ENCODE peak calls at places on chromosomes 13 and 19, in eight cellular contexts. O, G, T, N, I, C, A and D are unnamed samples.

GRCh38 chr19:33159893-33160292 is 28.0 kb downstream of the WDR88 start:
- DNase-seq in G (no peak), I (no peak), N (no peak), O (no peak), A (no peak), C (no peak), T (no peak), D (no peak)

GRCh38 chr19:16435238-16435911 is 36.4 kb downstream of the EPS15L1 start:
- DNase-seq in G (peak), T (peak), N (peak), I (peak), C (no peak), A (no peak), O (peak), D (peak)

GRCh38 chr13:45773236-45773635 is 71.1 kb downstream of the CBY2 start:
- DNase-seq in A (peak), G (no peak), T (peak), N (peak), I (no peak), O (no peak), C (no peak), D (no peak)

GRCh38 chr19:29415507-29415906 is 110.3 kb upstream of the VSTM2B start:
- DNase-seq in A (no peak), N (no peak), O (no peak), T (no peak), C (no peak), G (no peak), I (no peak), D (no peak)

GRCh38 chr19:51441410-51442390 is 16.6 kb downstream of the SIGLEC8 start:
- DNase-seq in N (no peak), O (peak), G (no peak), I (no peak), C (peak), T (no peak), A (no peak), D (no peak)

GRCh38 chr19:28887920-28888618 is 324.9 kb downstream of the UQCRFS1 start:
- DNase-seq in G (no peak), N (no peak), A (no peak), C (no peak), I (no peak), O (no peak), T (no peak), D (no peak)

GRCh38 chr19:38917921-38918491 is 6.0 kb upstream of the CCER2 start:
- DNase-seq in I (no peak), T (no peak), O (no peak), G (no peak), C (no peak), N (no peak), A (no peak), D (peak)

GRCh38 chr19:6769006-6769637 is 1.9 kb upstream of the SH2D3A start:
- DNase-seq in N (peak), O (no peak), T (no peak), A (peak), I (no peak), C (no peak), G (no peak), D (no peak)

GRCh38 chr19:2766594-2767372 is 16.3 kb downstream of the SGTA start:
- DNase-seq in N (no peak), A (no peak), I (no peak), G (no peak), T (no peak), C (no peak), O (no peak), D (no peak)

GRCh38 chr13:50676602-50677001 is 166.9 kb downstream of the DLEU7 start:
- DNase-seq in G (no peak), I (no peak), C (no peak), N (peak), T (peak), O (peak), A (no peak), D (peak)

GRCh38 chr13:109231853-109232252 is 554.5 kb downstream of the IRS2 start:
- DNase-seq in G (no peak), N (no peak), A (no peak), C (no peak), T (no peak), O (no peak), I (no peak), D (no peak)

GRCh38 chr13:41513600-41513999 is 56.2 kb downstream of the RGCC start:
- DNase-seq in I (no peak), T (no peak), O (no peak), A (no peak), C (no peak), G (no peak), N (no peak), D (no peak)

GRCh38 chr13:97798171-97798821 is 155.2 kb upstream of the IPO5 start:
- DNase-seq in G (no peak), I (no peak), O (no peak), N (no peak), C (no peak), A (no peak), T (no peak), D (no peak)

GRCh38 chr13:28494861-28495585 is at the start of gene FLT1:
- DNase-seq in T (no peak), A (peak), C (peak), O (peak), N (peak), G (no peak), I (peak), D (peak)

DNA sequence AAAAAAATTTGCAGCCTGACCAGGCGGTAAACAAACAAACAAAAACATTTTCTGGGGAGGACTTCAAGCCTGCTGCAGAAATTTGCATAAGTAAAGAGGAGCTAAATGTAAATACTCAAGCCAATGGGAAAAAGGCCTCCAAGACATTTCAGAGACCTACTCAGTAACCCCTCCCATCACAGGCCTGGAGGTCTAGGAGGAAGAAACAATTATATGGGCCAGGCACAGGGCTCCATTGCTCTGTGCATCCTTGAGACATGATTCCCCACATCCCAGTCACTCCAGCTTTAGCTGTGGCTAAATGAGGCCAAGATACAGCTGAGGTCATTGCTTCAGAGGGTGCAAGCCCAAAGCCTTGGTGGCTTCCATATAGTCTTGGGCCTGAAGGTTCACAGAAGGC is 793.4 kb downstream of the SLITRK1 start:
- DNase-seq in C (no peak), I (no peak), O (no peak), N (no peak), A (no peak), G (no peak), T (no peak), D (no peak)
- H3K4me3 ChIP-seq in C (no peak), I (no peak), O (no peak), N (no peak), A (no peak), G (no peak), T (no peak), D (no peak)

GRCh38 chr19:1247747-1248453 is 483 bp upstream of the MIDN start:
- DNase-seq in O (peak), I (peak), T (no peak), G (peak), A (no peak), N (peak), C (peak), D (peak)
- H3K4me3 ChIP-seq in O (peak), I (peak), T (peak), G (peak), A (peak), N (peak), C (peak), D (peak)

GRCh38 chr13:23608704-23609413 is 38.6 kb downstream of the TNFRSF19 start:
- DNase-seq in G (peak), I (peak), T (no peak), A (no peak), O (peak), N (peak), C (no peak), D (peak)
- H3K4me3 ChIP-seq in G (no peak), I (peak), T (no peak), A (no peak), O (no peak), N (no peak), C (peak), D (peak)

GRCh38 chr19:13025819-13026477 is 30.7 kb downstream of the NFIX start:
- DNase-seq in T (no peak), C (no peak), I (no peak), N (no peak), A (no peak), O (no peak), G (no peak), D (no peak)

GRCh38 chr19:13024958-13025653 is 29.8 kb downstream of the NFIX start:
- DNase-seq in I (peak), A (no peak), N (no peak), O (peak), G (no peak), C (no peak), T (no peak), D (no peak)

GRCh38 chr19:13023666-13024065 is 28.4 kb downstream of the NFIX start:
- DNase-seq in O (no peak), G (no peak), A (no peak), T (no peak), C (no peak), N (no peak), I (no peak), D (no peak)

GRCh38 chr19:13022859-13023636 is 27.8 kb downstream of the NFIX start:
- DNase-seq in O (peak), A (peak), I (peak), N (peak), C (peak), T (peak), G (peak), D (peak)

DNA sequence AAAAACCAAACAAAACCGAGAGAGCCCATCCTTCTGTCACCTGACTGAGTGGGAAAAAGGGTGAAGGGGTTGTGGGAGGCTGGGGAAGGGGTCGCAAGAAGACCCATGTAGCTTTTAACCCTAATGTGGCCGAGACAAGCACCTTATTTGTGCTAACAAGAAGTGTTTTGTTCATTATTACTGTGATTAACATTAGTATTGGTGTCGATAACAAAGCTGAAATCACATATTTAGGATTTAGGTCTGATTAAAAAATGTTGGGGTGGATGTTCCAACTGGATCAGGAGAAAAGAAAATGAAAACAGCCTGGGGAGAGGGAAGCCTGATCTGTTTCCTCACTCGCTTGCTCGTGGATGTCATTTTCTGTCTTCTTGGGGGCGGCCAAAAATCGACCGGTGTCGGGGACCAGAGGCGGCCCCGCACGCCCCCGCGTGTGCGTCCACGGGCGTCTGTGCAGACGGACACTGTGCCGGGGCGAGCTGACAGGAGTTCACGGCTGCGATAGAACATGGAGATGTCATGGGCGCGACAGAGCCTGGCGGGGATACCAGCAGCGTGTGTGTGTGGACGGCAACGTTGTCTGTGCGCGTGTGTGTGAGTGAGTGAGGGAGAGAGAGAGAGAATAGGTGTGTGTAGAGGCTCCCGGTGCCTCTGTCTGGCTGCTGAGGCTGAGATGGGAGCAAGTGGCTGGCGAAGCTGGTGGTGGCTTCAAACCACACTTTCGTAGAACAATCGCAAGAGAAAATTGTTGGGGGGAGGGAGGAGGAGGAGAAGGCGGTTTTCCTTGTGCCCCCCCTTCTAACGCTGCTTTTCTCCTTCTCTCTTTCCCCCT is 29.1 kb downstream of the NFIX start:
- DNase-seq in G (no peak), I (peak), T (no peak), O (no peak), N (no peak), A (no peak), C (no peak), D (no peak)
- H3K4me3 ChIP-seq in G (peak), I (peak), T (peak), O (peak), N (peak), A (no peak), C (peak), D (peak)

GRCh38 chr19:43527860-43528622 is 1.0 kb upstream of the ETHE1 start:
- DNase-seq in O (peak), G (peak), N (peak), C (no peak), A (no peak), T (no peak), I (peak), D (no peak)
- H3K4me3 ChIP-seq in O (no peak), G (peak), N (no peak), C (peak), A (no peak), T (peak), I (peak), D (peak)

GRCh38 chr19:35908977-35909683 is 1.0 kb upstream of the TYROBP start:
- DNase-seq in I (peak), N (no peak), O (peak), A (no peak), G (peak), T (no peak), C (peak), D (no peak)

GRCh38 chr19:35911790-35912189 is 3.7 kb upstream of the TYROBP start:
- DNase-seq in T (no peak), I (no peak), G (no peak), A (no peak), N (no peak), C (peak), O (peak), D (peak)

GRCh38 chr19:35908010-35908441 is at the start of gene TYROBP:
- DNase-seq in A (no peak), O (no peak), C (no peak), T (no peak), N (no peak), G (peak), I (no peak), D (no peak)

GRCh38 chr19:35911173-35911572 is 3.1 kb upstream of the TYROBP start:
- DNase-seq in C (no peak), A (no peak), G (no peak), O (no peak), I (no peak), T (no peak), N (no peak), D (no peak)

GRCh38 chr19:35909684-35910035 is 1.6 kb upstream of the TYROBP start:
- DNase-seq in I (no peak), N (no peak), G (no peak), A (no peak), O (no peak), C (no peak), T (no peak), D (no peak)
- H3K4me3 ChIP-seq in I (no peak), N (no peak), G (no peak), A (no peak), O (no peak), C (no peak), T (no peak), D (no peak)

GRCh38 chr13:67223742-67224141 is 6.4 kb downstream of the PCDH9 start:
- DNase-seq in N (no peak), T (no peak), C (no peak), G (no peak), O (no peak), I (no peak), A (peak), D (no peak)
- H3K4me3 ChIP-seq in N (no peak), T (no peak), C (peak), G (no peak), O (no peak), I (peak), A (peak), D (no peak)

DNA sequence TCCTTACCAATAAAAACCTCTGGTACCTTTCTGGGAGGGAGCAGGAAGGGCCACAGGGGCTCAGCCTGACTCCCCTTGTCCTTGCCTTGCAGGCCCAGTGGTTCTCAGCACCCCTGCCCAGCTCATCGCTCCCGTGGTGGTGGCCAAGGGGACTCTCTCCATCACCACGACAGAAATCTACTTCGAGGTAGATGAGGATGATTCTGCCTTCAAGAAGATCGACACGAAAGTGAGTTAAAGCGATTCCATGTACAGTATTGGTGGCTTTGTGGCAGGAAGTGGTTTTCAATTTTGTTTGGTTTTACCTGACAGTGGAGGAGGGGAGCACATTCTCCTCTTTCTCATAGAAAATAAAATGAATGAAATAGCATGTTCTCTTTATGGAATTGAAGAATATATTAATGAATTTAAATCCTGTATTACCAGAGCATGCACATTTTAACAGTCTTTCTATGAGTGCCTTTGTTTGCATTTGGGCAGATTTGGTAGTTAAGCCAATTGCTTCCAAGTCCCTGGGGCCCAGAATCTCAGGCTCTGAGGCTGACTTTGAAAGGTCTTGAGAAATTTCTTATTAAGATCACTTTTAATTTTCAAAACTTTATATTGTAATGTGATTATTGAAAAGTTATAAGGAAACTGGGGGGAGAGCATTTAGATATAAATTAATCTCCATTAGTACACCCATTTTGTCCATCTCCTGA is 4.0 kb downstream of the MAB21L1 start:
- DNase-seq in I (no peak), G (no peak), N (no peak), O (no peak), A (no peak), C (no peak), T (no peak), D (no peak)
- H3K4me3 ChIP-seq in I (peak), G (peak), N (no peak), O (no peak), A (no peak), C (no peak), T (peak), D (no peak)

GRCh38 chr19:55406091-55406868 is 1.3 kb downstream of the UBE2S start:
- DNase-seq in O (no peak), I (no peak), T (no peak), N (no peak), C (no peak), A (no peak), G (no peak), D (no peak)

GRCh38 chr19:55410168-55410567 is 2.6 kb upstream of the UBE2S start:
- DNase-seq in I (no peak), G (no peak), O (no peak), T (no peak), A (no peak), N (no peak), C (no peak), D (no peak)

GRCh38 chr19:55407625-55408319 is at the start of gene UBE2S:
- DNase-seq in O (peak), C (peak), A (peak), I (peak), G (peak), T (peak), N (peak), D (peak)

GRCh38 chr19:55406869-55407624 is 541 bp downstream of the UBE2S start:
- DNase-seq in O (peak), A (no peak), T (no peak), N (peak), C (peak), I (peak), G (no peak), D (peak)

GRCh38 chr19:55408320-55408836 is 790 bp upstream of the UBE2S start:
- DNase-seq in I (no peak), O (no peak), T (no peak), A (no peak), C (no peak), N (no peak), G (no peak), D (no peak)
- H3K4me3 ChIP-seq in I (peak), O (peak), T (peak), A (peak), C (peak), N (peak), G (peak), D (peak)